ENCODE peak calls at places on chromosome 1, in four cellular contexts. Q is fibroblast of pulmonary artery, N is HFF-Myc, B is HCT116. E is an unnamed sample.
A peak's percentile ranks its signal among the peaks of the same experiment; 100 is the strongest.

GRCh38 chr1:87329051-87329755 is 523 bp downstream of the LMO4 start:
- DNase-seq in B (no peak), Q (peak; percentile 63), N (no peak), E (peak; percentile 51)

GRCh38 chr1:218815076-218815475 is 358.6 kb upstream of the LYPLAL1 start:
- DNase-seq in Q (no peak), B (no peak), N (no peak), E (no peak)

GRCh38 chr1:180163044-180163443 is 8.4 kb downstream of the QSOX1 start:
- DNase-seq in Q (no peak), N (no peak), B (no peak), E (no peak)

GRCh38 chr1:231879296-231879695 is 252.7 kb downstream of the DISC1 start:
- DNase-seq in Q (no peak), N (no peak), B (no peak), E (no peak)

GRCh38 chr1:8314346-8315280 is 3.3 kb upstream of the SLC45A1 start:
- DNase-seq in Q (peak; percentile 87), N (peak; percentile 52), B (peak; percentile 48), E (peak; percentile 77)

GRCh38 chr1:115530407-115530806 is 111.4 kb upstream of the VANGL1 start:
- DNase-seq in N (peak; percentile 80), Q (peak; percentile 35), B (no peak), E (peak; percentile 82)

GRCh38 chr1:77504986-77505385 is 177.5 kb downstream of the ZZZ3 start:
- DNase-seq in Q (peak; percentile 78), B (no peak), N (no peak), E (peak; percentile 32)

GRCh38 chr1:63645301-63645700 is 52.1 kb downstream of the PGM1 start:
- DNase-seq in Q (no peak), N (no peak), B (no peak), E (no peak)

GRCh38 chr1:221841983-221842335 is 100.1 kb upstream of the DUSP10 start:
- DNase-seq in N (no peak), Q (no peak), B (no peak), E (no peak)

GRCh38 chr1:113937146-113937545 is 8.0 kb downstream of the HIPK1 start:
- DNase-seq in N (no peak), B (no peak), Q (no peak), E (peak; percentile 23)

GRCh38 chr1:33599516-33600115 is 127.2 kb downstream of the ZSCAN20 start:
- DNase-seq in Q (no peak), N (no peak), B (no peak), E (no peak)

GRCh38 chr1:23177438-23178380 is 9.1 kb upstream of the LUZP1 start:
- DNase-seq in Q (peak; percentile 92), B (no peak), N (no peak), E (peak; percentile 62)

GRCh38 chr1:94240822-94241221 is 3.4 kb upstream of the ARHGAP29 start:
- DNase-seq in B (no peak), Q (peak; percentile 49), N (no peak), E (no peak)

GRCh38 chr1:170634819-170635410 is 29.0 kb upstream of the PRRX1 start:
- DNase-seq in B (no peak), Q (peak; percentile 30), N (peak; percentile 12), E (peak; percentile 15)

GRCh38 chr1:159211331-159212136 is 6.9 kb downstream of the ACKR1 start:
- DNase-seq in Q (peak; percentile 82), N (no peak), B (peak; percentile 21), E (peak; percentile 63)

GRCh38 chr1:209853677-209854076 is 25.9 kb downstream of the UTP25 start:
- DNase-seq in N (no peak), Q (no peak), B (no peak), E (no peak)

GRCh38 chr1:236149003-236149595 is 6.8 kb downstream of the GPR137B start:
- DNase-seq in N (no peak), Q (no peak), B (no peak), E (no peak)

GRCh38 chr1:231629132-231629531 is 2.5 kb downstream of the DISC1 start:
- DNase-seq in Q (peak; percentile 48), N (no peak), B (no peak), E (no peak)

GRCh38 chr1:25568090-25568833 is 24.9 kb downstream of the LDLRAP1 start:
- DNase-seq in Q (peak; percentile 42), N (no peak), B (peak; percentile 93), E (peak; percentile 68)

GRCh38 chr1:184296466-184297243 is 90.2 kb upstream of the C1orf21 start:
- DNase-seq in N (peak; percentile 88), B (no peak), Q (peak; percentile 97), E (peak; percentile 93)
- H3K4me3 ChIP-seq in N (no peak overlapping the region), B (no peak overlapping the region), Q (no peak overlapping the region), E (no peak overlapping the region)

DNA sequence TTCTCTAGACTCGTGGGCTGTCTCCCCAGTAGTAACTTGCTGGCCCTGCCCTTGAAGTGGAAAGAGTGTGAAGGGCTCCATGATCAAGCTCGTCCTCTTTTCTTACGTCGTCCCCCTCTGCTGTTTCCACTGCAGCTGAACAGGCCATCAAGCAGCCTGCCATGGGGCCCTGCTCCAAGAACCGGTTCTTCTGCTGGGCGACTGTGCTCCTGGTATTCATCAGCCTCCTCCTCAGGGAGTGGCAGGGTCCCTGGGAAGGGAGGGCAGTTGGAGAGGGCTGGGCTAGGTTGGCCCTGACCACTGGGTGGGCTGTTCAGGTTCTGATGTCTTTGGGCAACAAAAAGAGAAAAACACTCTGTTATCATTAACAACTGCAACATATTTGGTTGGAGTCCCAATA is 151.5 kb downstream of the FCRL5 start:
- DNase-seq in Q (no peak), B (no peak), N (no peak), E (no peak)
- TF ChIP-seq CTCF in Q (no peak), B (no peak), N (no peak), E (no peak)

GRCh38 chr1:59315529-59316433 is 18.9 kb downstream of the FGGY start:
- DNase-seq in N (no peak), Q (no peak), B (no peak), E (no peak)

GRCh38 chr1:59316497-59317128 is 19.7 kb downstream of the FGGY start:
- DNase-seq in Q (no peak), B (no peak), N (no peak), E (no peak)

GRCh38 chr1:59317343-59317742 is 20.4 kb downstream of the FGGY start:
- DNase-seq in B (no peak), N (no peak), Q (no peak), E (no peak)

GRCh38 chr1:59317780-59318179 is 20.9 kb downstream of the FGGY start:
- DNase-seq in B (no peak), Q (no peak), N (no peak), E (peak; percentile 15)

DNA sequence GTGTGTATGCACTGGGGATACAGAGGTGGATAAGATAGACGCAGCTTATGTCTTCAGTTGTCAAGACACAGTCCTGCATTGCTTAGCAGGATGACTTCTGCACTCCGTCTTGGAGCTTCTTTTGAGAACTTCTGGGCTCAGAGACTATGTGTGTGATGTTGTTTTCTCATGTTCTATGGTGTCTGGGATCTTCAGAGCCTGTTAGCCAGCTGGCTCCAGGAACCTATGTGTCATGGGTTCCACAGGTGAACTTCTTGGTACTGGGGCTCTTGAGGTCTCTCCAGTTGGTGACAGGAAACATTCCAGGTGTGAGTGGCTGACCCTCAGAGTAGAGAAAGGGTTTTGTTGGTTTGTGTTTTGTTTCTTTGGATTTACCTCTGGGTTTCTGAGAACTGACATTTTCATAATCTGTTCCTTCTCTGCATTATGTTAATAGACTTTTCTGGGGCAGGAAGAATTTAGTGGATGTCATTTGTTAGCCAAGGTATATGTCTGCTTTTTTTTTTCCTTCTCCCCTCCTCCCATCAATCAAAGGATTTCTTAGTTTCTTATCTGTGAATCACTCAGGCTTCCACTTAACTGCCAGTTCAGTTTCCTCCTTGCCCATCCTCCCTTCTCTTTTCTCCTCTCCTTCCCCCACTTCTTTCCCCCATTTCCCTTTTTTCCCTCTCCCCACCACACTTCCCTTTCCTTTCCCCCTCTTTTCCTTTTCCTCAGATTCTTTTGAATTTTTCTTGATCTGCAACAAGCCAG is 18.1 kb downstream of the FGGY start:
- DNase-seq in N (no peak), B (no peak), Q (no peak), E (no peak)
- H3K4me3 ChIP-seq in N (no peak overlapping the region), B (no peak overlapping the region), Q (no peak overlapping the region), E (no peak overlapping the region)

DNA sequence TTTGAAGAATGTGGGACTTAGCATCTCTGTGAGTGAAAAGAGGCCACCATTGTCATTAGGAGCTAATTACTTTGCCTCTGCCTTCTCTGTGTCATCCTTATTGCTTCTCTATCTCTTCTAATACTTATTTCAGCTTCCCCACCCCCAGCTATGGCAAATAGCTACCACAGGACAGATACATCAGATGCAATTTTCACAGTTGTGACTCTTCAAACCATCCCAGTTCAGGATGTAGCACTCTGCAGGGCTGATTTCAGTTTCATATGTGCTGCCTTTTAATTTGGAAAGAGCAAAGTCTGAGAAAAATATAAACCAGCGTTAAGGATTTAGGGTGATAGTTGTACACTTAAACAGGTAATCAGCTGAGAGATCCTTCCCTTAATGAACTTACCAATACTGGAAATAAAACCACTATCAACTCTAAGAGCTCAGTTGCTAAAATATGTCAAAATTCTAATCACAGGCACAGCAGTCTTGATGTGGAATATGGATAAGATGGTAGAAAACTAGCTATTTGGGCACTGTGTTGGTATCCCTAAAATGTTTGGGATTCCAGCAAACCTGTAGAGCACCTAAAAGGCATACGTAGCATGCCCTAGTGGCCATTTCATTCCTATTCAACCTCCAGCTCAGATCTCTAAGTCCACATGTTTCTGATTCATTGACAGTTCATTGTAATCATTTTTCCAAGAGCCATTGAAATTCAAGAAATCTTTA is 148.4 kb downstream of the SYT2 start:
- DNase-seq in N (no peak), Q (no peak), B (no peak), E (no peak)
- TF ChIP-seq CTCF in N (no peak), Q (peak; percentile 5), B (peak; percentile 29), E (peak; percentile 38)

GRCh38 chr1:246567258-246568235 is 1.3 kb downstream of the CNST start:
- DNase-seq in N (no peak), B (no peak), Q (peak; percentile 76), E (peak; percentile 81)
- H3K4me3 ChIP-seq in N (peak overlapping the region; percentile 99), B (peak overlapping the region; percentile 73), Q (peak overlapping the region; percentile 99), E (peak overlapping the region; percentile 98)

DNA sequence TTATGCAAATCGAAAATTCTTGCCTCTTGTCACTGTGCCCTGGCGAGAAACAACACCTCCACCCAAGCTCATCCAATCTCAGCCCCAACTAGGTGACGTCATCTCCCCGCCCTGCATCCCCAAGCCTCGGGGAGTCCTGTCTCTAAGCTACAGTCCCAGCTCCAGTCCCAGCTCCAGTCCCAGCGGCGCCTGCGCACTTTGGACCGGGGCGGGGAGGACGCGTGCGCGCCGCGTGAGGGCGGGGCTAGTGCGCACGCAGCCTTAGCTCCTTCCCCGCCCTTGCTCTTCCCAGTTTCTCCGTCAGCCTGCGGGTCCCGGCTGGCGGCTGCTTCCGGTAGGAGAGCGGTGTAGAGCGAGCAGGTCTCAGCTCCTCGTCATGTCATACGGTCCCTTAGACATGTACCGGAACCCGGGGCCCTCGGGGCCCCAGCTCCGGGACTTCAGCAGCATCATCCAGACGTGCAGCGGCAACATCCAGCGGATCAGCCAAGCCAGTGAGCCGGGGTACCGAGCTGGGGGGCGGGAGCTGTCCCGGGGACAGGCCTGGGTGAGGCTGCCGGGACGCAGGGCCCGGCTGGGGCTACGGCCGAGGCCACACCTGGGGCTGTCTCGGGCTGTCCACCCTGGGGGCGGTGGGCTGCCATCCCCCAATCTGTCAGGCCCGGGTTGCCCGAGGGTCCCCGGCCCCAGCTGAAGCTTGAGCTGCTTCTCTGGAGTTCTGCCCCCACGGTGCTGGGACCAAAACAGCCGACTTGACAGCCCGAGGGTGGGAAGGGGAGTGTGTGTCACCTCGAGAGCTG is at the start of gene STX12:
- DNase-seq in Q (peak; percentile 100), B (peak; percentile 97), N (peak; percentile 99), E (peak; percentile 100)
- TF ChIP-seq CTCF in Q (no peak), B (no peak), N (no peak), E (no peak)